ENCODE peak calls at places on chromosomes 6 and 20, in nine cellular contexts. J is PC-9, L is testis, U is SK-N-SH, E is gastrocnemius medialis, Z is ovary, A is psoas muscle, K is bronchial epithelial cell, T is pancreas. D is an unnamed sample. For H3K36me3, the result is how much of the 10 kb centered on the place peaks cover.

GRCh38 chr20:17525650-17526049 is 5.5 kb downstream of the BFSP1 start:
- DNase-seq in E (no peak), K (peak), U (peak), L (no peak), Z (no peak), T (no peak), A (no peak), J (peak), D (peak)

GRCh38 chr6:92810913-92811312 is 608.4 kb downstream of the EPHA7 start:
- DNase-seq in Z (no peak), E (no peak), U (peak), T (peak), J (peak), L (peak), K (peak), A (no peak), D (peak)

GRCh38 chr6:148884461-148884860 is 137.6 kb downstream of the UST start:
- DNase-seq in J (no peak), U (no peak), T (no peak), A (no peak), E (no peak), L (no peak), Z (no peak), K (no peak), D (no peak)

GRCh38 chr6:17589402-17590116 is 10.5 kb upstream of the FAM8A1 start:
- DNase-seq in Z (no peak), T (no peak), J (peak), A (no peak), L (no peak), K (peak), E (no peak), U (no peak), D (no peak)

GRCh38 chr6:137536104-137536773 is 42.0 kb upstream of the OLIG3 start:
- DNase-seq in Z (no peak), T (no peak), E (no peak), J (no peak), K (no peak), L (no peak), A (no peak), U (no peak), D (no peak)

GRCh38 chr6:74674377-74674776 is 531.5 kb downstream of the COL12A1 start:
- DNase-seq in J (no peak), E (no peak), T (no peak), A (no peak), Z (no peak), U (no peak), L (no peak), K (no peak), D (no peak)

GRCh38 chr6:55825402-55826051 is 49.9 kb downstream of the BMP5 start:
- DNase-seq in U (no peak), J (no peak), L (peak), K (peak), Z (no peak), T (no peak), A (no peak), E (no peak), D (no peak)

GRCh38 chr6:157235600-157236039 is 87.7 kb downstream of the TMEM242 start:
- DNase-seq in T (peak), K (peak), E (no peak), U (no peak), L (peak), A (peak), J (no peak), Z (peak), D (no peak)

GRCh38 chr20:58634818-58635665 is 16.0 kb upstream of the STX16 start:
- DNase-seq in Z (peak), A (no peak), U (no peak), T (no peak), L (no peak), J (no peak), K (no peak), E (no peak), D (no peak)

GRCh38 chr6:113402541-113402940 is 454.6 kb upstream of the MARCKS start:
- DNase-seq in J (no peak), U (no peak), E (no peak), T (peak), Z (no peak), L (no peak), K (no peak), A (no peak), D (no peak)

GRCh38 chr20:60152792-60153191 is 194.6 kb downstream of the CDH26 start:
- DNase-seq in J (no peak), E (no peak), K (no peak), U (no peak), T (no peak), Z (no peak), A (no peak), L (no peak), D (no peak)

GRCh38 chr6:53837875-53838806 is 43.3 kb downstream of the LRRC1 start:
- DNase-seq in Z (no peak), A (no peak), L (peak), T (no peak), K (no peak), E (no peak), J (no peak), U (no peak), D (no peak)

GRCh38 chr6:139159016-139159415 is 24.1 kb downstream of the HECA start:
- DNase-seq in L (no peak), A (no peak), E (no peak), J (no peak), U (no peak), T (no peak), Z (no peak), K (peak), D (no peak)

GRCh38 chr20:57053798-57054552 is 212.5 kb downstream of the BMP7 start:
- DNase-seq in A (no peak), T (no peak), J (no peak), Z (no peak), L (no peak), K (no peak), E (no peak), U (no peak), D (no peak)

GRCh38 chr6:140083375-140083774 is 708.9 kb upstream of the CITED2 start:
- DNase-seq in U (no peak), L (no peak), T (no peak), Z (no peak), K (peak), A (no peak), E (no peak), J (no peak), D (no peak)

GRCh38 chr20:64149809-64150560 is 14.3 kb upstream of the MYT1 start:
- DNase-seq in T (no peak), K (no peak), Z (no peak), J (no peak), E (no peak), U (no peak), A (no peak), L (no peak), D (no peak)

GRCh38 chr20:40532103-40532502 is 156.9 kb downstream of the MAFB start:
- DNase-seq in A (no peak), U (no peak), L (peak), T (no peak), K (peak), E (no peak), Z (no peak), J (peak), D (peak)

GRCh38 chr6:54291738-54292137 is 16.5 kb upstream of the TINAG start:
- DNase-seq in A (no peak), L (no peak), E (no peak), T (no peak), J (no peak), U (no peak), K (peak), Z (no peak), D (no peak)

GRCh38 chr6:110828396-110828795 is 13.1 kb upstream of the CDK19 start:
- DNase-seq in L (no peak), K (peak), U (no peak), J (peak), T (no peak), E (no peak), A (no peak), Z (no peak), D (no peak)

GRCh38 chr6:110826236-110827129 is 11.2 kb upstream of the CDK19 start:
- DNase-seq in U (no peak), T (no peak), J (peak), L (no peak), E (no peak), Z (no peak), A (peak), K (peak), D (no peak)

DNA sequence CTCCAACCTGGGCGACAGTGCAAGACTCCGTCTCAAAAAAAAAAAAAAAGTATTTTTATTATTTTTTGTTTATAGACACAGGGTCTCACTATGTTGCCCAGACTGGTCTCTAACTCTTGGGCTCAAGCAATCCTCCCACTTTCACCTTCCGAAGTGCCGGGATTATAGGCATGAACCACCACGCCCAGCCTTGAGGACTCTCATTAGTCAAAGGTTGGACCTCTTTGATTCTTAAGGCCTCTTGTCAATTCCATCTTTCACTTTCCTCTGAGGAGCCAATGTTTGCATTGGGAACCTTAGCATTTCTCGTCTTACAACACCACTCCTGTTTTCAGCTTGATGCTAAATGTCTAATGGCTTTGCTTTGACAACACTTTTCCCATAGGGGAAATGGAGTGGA is 16.1 kb upstream of the CDK19 start:
- DNase-seq in A (no peak), J (no peak), K (no peak), E (no peak), Z (no peak), U (no peak), T (no peak), L (no peak), D (no peak)
- TF ChIP-seq CTCF in A (no peak), J (no peak), K (no peak), E (no peak), Z (no peak), U (no peak), T (no peak), L (no peak), D (no peak)

DNA sequence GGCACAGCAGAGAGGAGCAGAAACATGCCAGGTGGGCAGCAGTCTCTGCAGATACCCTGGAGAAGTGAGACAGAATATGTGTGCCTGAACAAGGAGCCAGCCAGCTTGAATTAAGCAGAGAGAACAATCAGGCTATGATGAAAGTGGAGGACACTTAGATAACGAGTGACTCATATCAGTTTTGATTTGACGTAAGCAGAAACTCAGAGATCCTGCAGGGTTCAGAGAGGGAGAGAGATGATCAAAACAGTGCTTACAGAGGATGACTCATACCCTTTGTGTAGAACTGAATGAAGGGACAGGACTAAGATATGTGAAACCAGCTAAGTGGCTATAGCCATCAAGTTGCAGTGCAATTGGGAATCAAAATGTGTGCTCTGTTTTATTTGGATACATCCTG is 300.7 kb downstream of the TENT5A start:
- DNase-seq in L (peak), J (peak), T (no peak), Z (peak), U (no peak), A (no peak), E (no peak), K (peak), D (no peak)
- H3K4me3 ChIP-seq in L (no peak), J (no peak), T (no peak), Z (no peak), U (no peak), A (no peak), E (no peak), K (no peak), D (no peak)

GRCh38 chr6:44250718-44251123 is 3.8 kb downstream of the HSP90AB1 start:
- DNase-seq in L (no peak), E (no peak), U (no peak), K (no peak), A (no peak), J (no peak), T (no peak), Z (no peak), D (no peak)
- H3K36me3 ChIP-seq in L (under half), E (half or more), U (half or more), K (under half), A (under half), J (half or more), T (half or more), Z (under half), D (half or more)

GRCh38 chr20:61460261-61461047 is 208.4 kb downstream of the CDH4 start:
- DNase-seq in L (no peak), T (no peak), Z (no peak), A (no peak), E (no peak), U (no peak), K (no peak), J (no peak), D (no peak)
- TF ChIP-seq CTCF in L (no peak), T (no peak), Z (no peak), A (no peak), E (no peak), U (no peak), K (no peak), J (no peak), D (no peak)

D was measured in WERI-Rb-1.